ENCODE peak calls at places on chromosomes 5 and 9, in seven cellular contexts. D, U, O, S, Q, I and Z are unnamed samples.

GRCh38 chr9:928363-929042 is 48.0 kb upstream of the DMRT3 start:
- DNase-seq in Q (no peak), U (peak; percentile 53), O (no peak), I (no peak), S (no peak), D (no peak), Z (no peak)

GRCh38 chr9:130156672-130157071 is 15.5 kb upstream of the NCS1 start:
- DNase-seq in D (no peak), U (no peak), S (no peak), I (peak; percentile 50), O (peak; percentile 45), Q (no peak), Z (no peak)

GRCh38 chr9:6884960-6885359 is 127.2 kb downstream of the KDM4C start:
- DNase-seq in S (no peak), O (no peak), U (no peak), D (no peak), Q (no peak), I (no peak), Z (no peak)

GRCh38 chr9:115757461-115757860 is 396.1 kb upstream of the PAPPA start:
- DNase-seq in Q (no peak), D (no peak), U (no peak), S (no peak), I (no peak), O (no peak), Z (no peak)

GRCh38 chr9:86734762-86735161 is 212.5 kb downstream of the GAS1 start:
- DNase-seq in Q (no peak), U (no peak), I (no peak), O (no peak), D (no peak), S (no peak), Z (no peak)

GRCh38 chr9:112097712-112098688 is 77.1 kb downstream of the SUSD1 start:
- DNase-seq in S (peak; percentile 74), U (peak; percentile 87), Q (peak; percentile 56), D (peak; percentile 49), O (peak; percentile 66), I (peak; percentile 43), Z (peak; percentile 51)

GRCh38 chr9:96117398-96118060 is 184.4 kb downstream of the HSD17B3 start:
- DNase-seq in I (no peak), U (no peak), Q (no peak), S (no peak), O (no peak), D (no peak), Z (no peak)

GRCh38 chr5:36252722-36253340 is 11.1 kb upstream of the NADK2 start:
- DNase-seq in I (no peak), D (no peak), U (no peak), O (no peak), Q (no peak), S (no peak), Z (no peak)

GRCh38 chr5:169029661-169030274 is 271.2 kb downstream of the SLIT3 start:
- DNase-seq in I (no peak), Q (no peak), D (no peak), O (no peak), U (no peak), S (no peak), Z (no peak)

GRCh38 chr5:89871906-89872305 is 537.6 kb downstream of the CETN3 start:
- DNase-seq in I (no peak), Q (no peak), S (no peak), O (no peak), D (no peak), U (no peak), Z (no peak)

GRCh38 chr5:53322257-53322656 is 158.2 kb upstream of the FST start:
- DNase-seq in I (no peak), Q (no peak), S (no peak), U (no peak), O (no peak), D (no peak), Z (no peak)

GRCh38 chr9:14395300-14396082 is 81.5 kb upstream of the NFIB start:
- DNase-seq in D (no peak), U (no peak), I (no peak), S (no peak), Q (no peak), O (no peak), Z (no peak)

GRCh38 chr9:19117039-19117716 is 10.1 kb downstream of the PLIN2 start:
- DNase-seq in U (no peak), I (no peak), D (no peak), S (no peak), O (no peak), Q (no peak), Z (no peak)

GRCh38 chr9:131735238-131736181 is 4.4 kb downstream of the RAPGEF1 start:
- DNase-seq in O (peak; percentile 56), D (no peak), U (no peak), I (no peak), S (no peak), Q (no peak), Z (no peak)

GRCh38 chr5:11719888-11720481 is 184.3 kb downstream of the CTNND2 start:
- DNase-seq in I (peak; percentile 48), S (no peak), Q (no peak), U (peak; percentile 77), D (no peak), O (peak; percentile 32), Z (no peak)

GRCh38 chr5:81986126-81986525 is 14.3 kb downstream of the ATG10 start:
- DNase-seq in I (no peak), O (no peak), U (no peak), S (no peak), Q (no peak), D (no peak), Z (no peak)

GRCh38 chr5:176492431-176492830 is 44.2 kb downstream of the FAF2 start:
- DNase-seq in I (no peak), D (no peak), U (no peak), S (no peak), O (no peak), Q (no peak), Z (no peak)

GRCh38 chr5:81400375-81400774 is 6.4 kb upstream of the ACOT12 start:
- DNase-seq in I (no peak), S (no peak), D (no peak), U (no peak), Q (no peak), O (no peak), Z (no peak)

GRCh38 chr5:10863763-10864383 is 102.8 kb upstream of the DAP start:
- DNase-seq in U (peak; percentile 44), D (peak; percentile 24), O (peak; percentile 55), S (peak; percentile 23), Q (peak; percentile 10), I (peak; percentile 41), Z (peak; percentile 16)

DNA sequence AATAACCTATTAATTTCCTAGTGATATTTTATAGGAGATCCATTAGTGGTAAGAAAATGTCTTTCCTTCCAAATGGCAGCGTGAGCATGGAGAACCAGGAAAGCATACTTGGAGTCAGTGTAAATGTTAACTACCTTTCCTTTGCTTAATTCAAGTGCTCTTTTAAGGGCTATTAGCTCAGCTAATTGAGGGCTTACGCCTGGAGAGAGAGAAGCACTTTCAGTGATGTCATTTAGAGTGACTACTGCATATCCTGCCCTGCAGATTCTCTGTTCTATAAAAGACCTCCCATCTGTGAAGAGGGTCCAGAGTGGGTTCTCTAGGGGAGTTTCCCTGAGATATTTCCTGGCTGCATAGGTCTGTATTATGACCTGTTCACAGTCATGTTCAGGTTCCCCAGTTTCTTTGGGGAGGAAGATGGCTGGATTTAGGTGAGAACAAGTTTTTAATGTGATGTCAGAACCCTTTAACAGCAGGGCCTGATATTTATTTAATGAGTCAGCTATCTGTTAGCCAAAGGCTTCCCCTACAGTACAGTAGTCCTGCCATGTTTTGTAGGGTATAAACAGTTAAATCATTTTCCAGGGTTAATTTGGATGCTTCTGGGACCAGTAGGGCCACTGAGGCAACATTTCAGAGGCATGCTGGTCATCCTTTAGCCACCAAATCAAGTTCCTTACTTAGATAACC is 89.6 kb downstream of the TRIM36 start:
- DNase-seq in D (no peak), O (no peak), Q (no peak), U (no peak), I (no peak), S (no peak), Z (no peak)
- H3K27me3 ChIP-seq in D (no peaks in the 10 kb centered on the region), O (no peaks in the 10 kb centered on the region), Q (no peaks in the 10 kb centered on the region), U (no peaks in the 10 kb centered on the region), I (no peaks in the 10 kb centered on the region), S (peaks cover 5% of the 10 kb centered on the region), Z (no peaks in the 10 kb centered on the region)

DNA sequence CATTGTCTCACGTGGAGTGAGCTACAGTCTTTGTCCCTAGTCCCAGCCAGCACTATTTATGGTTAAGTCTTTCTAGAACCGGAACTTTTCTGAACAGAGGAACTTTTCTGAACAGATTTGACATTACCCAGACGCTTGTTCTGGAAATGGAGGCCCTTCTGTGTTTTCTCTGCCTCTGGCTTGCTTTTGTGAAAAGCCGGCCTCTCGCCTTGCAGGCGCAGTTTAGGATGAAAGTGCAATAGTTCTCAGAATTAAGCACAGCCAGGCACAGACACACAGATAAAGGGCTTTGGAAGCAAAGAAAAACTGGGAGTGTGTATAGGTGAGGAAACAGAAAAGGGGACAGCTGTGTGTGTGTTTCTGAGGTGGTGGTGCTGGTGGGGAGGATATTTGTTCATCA is 5.9 kb downstream of the GDNF start:
- DNase-seq in S (no peak), U (peak; percentile 32), D (no peak), I (no peak), O (no peak), Q (no peak), Z (no peak)
- H3K9me3 ChIP-seq in S (no peaks in the 10 kb centered on the region), U (no peaks in the 10 kb centered on the region), D (no peaks in the 10 kb centered on the region), I (no peaks in the 10 kb centered on the region), O (no peaks in the 10 kb centered on the region), Q (no peaks in the 10 kb centered on the region), Z (no peaks in the 10 kb centered on the region)

DNA sequence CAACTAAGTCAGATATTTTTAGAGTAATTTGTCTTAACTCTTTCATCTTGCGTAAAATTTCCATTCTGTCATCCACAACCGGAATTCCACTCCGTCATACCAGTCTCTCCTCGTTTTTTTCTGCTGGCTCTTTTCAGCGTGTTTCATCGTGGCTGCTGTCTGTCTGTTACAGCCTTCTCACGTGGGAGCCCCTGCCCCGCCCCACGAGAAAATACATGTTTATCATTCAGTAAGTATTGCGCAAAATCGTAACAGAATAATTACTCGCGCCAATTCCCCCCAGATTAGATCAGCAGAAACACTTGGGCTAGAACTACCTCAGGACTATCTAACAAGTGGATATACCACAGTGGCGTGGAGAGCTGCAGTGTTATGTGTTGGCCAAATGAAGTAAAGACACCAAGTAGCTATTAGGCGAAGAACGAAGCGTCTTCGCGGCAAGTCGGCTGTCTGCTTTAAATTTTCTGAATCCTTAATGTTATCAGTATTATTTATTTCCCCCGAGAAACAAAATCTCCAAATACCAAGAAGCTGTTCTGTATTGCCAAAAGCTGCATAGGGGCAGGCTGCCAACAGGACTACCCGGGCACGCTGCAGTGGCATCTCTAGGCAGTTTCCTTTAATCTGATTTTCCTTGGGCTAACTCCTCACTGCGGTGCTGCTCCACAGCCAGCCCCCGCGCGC is 566 bp upstream of the FOCAD start:
- DNase-seq in S (no peak), D (peak; percentile 31), O (peak; percentile 31), U (peak; percentile 1), I (peak; percentile 88), Q (peak; percentile 51), Z (peak; percentile 17)
- H3K27ac ChIP-seq in S (peak overlapping the region; percentile 52), D (peak overlapping the region; percentile 34), O (peak overlapping the region; percentile 96), U (no peak overlapping the region), I (peak overlapping the region; percentile 80), Q (peak overlapping the region; percentile 29), Z (peak overlapping the region; percentile 61)

DNA sequence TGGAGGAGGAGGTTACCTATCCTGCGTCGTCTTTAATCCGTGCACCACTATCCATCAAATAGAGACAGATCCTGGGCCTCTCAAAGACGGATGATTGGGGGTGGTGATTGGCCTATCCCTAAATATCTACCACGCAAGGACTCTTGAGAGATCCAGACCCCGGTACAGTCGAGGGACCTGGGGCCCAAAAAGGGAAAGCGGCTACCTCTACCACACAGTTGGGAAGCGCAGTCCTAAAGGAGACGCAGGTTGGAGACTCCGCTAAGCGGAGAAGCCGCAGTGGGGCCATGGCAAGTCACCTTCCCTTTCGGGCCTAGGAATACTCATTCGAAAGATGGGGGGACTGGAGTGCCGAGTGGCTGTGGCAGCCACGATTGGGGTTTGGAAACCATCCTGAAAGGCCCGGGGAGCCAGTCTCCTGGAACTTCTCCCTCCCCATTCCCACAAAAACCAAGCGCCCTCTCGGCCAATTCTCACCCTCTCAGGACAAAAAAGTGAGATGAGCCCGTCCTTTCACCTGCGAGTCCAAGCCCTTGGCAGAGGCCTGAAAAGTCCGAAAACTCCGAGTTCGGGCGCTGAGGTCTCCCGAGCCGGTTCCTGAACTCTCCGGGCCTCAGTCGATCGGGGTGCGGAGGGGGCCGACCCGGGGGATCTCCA is 499 bp upstream of the FOXE1 start:
- DNase-seq in S (no peak), U (no peak), D (no peak), Q (no peak), O (no peak), I (no peak), Z (no peak)
- H3K27me3 ChIP-seq in S (peaks cover 49% of the 10 kb centered on the region), U (peaks cover 100% of the 10 kb centered on the region), D (peaks cover 75% of the 10 kb centered on the region), Q (peaks cover 51% of the 10 kb centered on the region), O (peaks cover 100% of the 10 kb centered on the region), I (peaks cover 3% of the 10 kb centered on the region), Z (peaks cover 86% of the 10 kb centered on the region)